ENCODE peak calls at places on chromosomes 11 and 22, in ten cellular contexts. One of them, this sample, is unnamed.

GRCh38 chr11:11036185-11037161 is 178.6 kb upstream of the ZBED5 start:
- DNase-seq in NCI-H345: peak
- DNase-seq in iris pigment epithelial cell: peak
- DNase-seq in testis: peak
- DNase-seq in stimulated activated CD4-positive, alpha-beta T cell treated with anti-CD3 and anti-CD28 coated beads, Interleukin-15, amount 100 ng/mL, for 1 hour: no peak
- DNase-seq in sigmoid colon: no peak
- DNase-seq in mesendoderm: peak
- DNase-seq in nephron progenitor cell: peak
- DNase-seq in activated T-cell treated with anti-CD3 and anti-CD28 coated beads for 1 hour: peak
- DNase-seq in mucosa of descending colon: peak
- DNase-seq in this sample: peak

GRCh38 chr11:13923716-13924650 is 38.5 kb upstream of the SPON1 start:
- DNase-seq in NCI-H345: no peak
- DNase-seq in iris pigment epithelial cell: no peak
- DNase-seq in testis: no peak
- DNase-seq in stimulated activated CD4-positive, alpha-beta T cell treated with anti-CD3 and anti-CD28 coated beads, Interleukin-15, amount 100 ng/mL, for 1 hour: no peak
- DNase-seq in sigmoid colon: no peak
- DNase-seq in mesendoderm: no peak
- DNase-seq in nephron progenitor cell: no peak
- DNase-seq in activated T-cell treated with anti-CD3 and anti-CD28 coated beads for 1 hour: no peak
- DNase-seq in mucosa of descending colon: no peak
- DNase-seq in this sample: no peak

GRCh38 chr11:122633219-122633829 is 22.2 kb upstream of the UBASH3B start:
- DNase-seq in NCI-H345: peak
- DNase-seq in iris pigment epithelial cell: peak
- DNase-seq in testis: peak
- DNase-seq in stimulated activated CD4-positive, alpha-beta T cell treated with anti-CD3 and anti-CD28 coated beads, Interleukin-15, amount 100 ng/mL, for 1 hour: no peak
- DNase-seq in sigmoid colon: peak
- DNase-seq in mesendoderm: peak
- DNase-seq in nephron progenitor cell: peak
- DNase-seq in activated T-cell treated with anti-CD3 and anti-CD28 coated beads for 1 hour: no peak
- DNase-seq in mucosa of descending colon: no peak
- DNase-seq in this sample: peak

GRCh38 chr11:77381749-77382693 is 80.5 kb upstream of the GDPD4 start:
- DNase-seq in NCI-H345: no peak
- DNase-seq in iris pigment epithelial cell: peak
- DNase-seq in testis: no peak
- DNase-seq in stimulated activated CD4-positive, alpha-beta T cell treated with anti-CD3 and anti-CD28 coated beads, Interleukin-15, amount 100 ng/mL, for 1 hour: no peak
- DNase-seq in sigmoid colon: no peak
- DNase-seq in mesendoderm: no peak
- DNase-seq in nephron progenitor cell: no peak
- DNase-seq in activated T-cell treated with anti-CD3 and anti-CD28 coated beads for 1 hour: no peak
- DNase-seq in mucosa of descending colon: no peak
- DNase-seq in this sample: no peak

GRCh38 chr11:36974771-36975170 is 376.7 kb upstream of the RAG2 start:
- DNase-seq in NCI-H345: no peak
- DNase-seq in iris pigment epithelial cell: no peak
- DNase-seq in testis: no peak
- DNase-seq in stimulated activated CD4-positive, alpha-beta T cell treated with anti-CD3 and anti-CD28 coated beads, Interleukin-15, amount 100 ng/mL, for 1 hour: no peak
- DNase-seq in sigmoid colon: no peak
- DNase-seq in mesendoderm: no peak
- DNase-seq in nephron progenitor cell: no peak
- DNase-seq in activated T-cell treated with anti-CD3 and anti-CD28 coated beads for 1 hour: no peak
- DNase-seq in mucosa of descending colon: no peak
- DNase-seq in this sample: no peak

GRCh38 chr22:21626735-21627469 is 2.9 kb downstream of the YDJC start:
- DNase-seq in NCI-H345: no peak
- DNase-seq in iris pigment epithelial cell: no peak
- DNase-seq in testis: no peak
- DNase-seq in stimulated activated CD4-positive, alpha-beta T cell treated with anti-CD3 and anti-CD28 coated beads, Interleukin-15, amount 100 ng/mL, for 1 hour: no peak
- DNase-seq in sigmoid colon: no peak
- DNase-seq in mesendoderm: no peak
- DNase-seq in nephron progenitor cell: no peak
- DNase-seq in activated T-cell treated with anti-CD3 and anti-CD28 coated beads for 1 hour: no peak
- DNase-seq in mucosa of descending colon: no peak
- DNase-seq in this sample: no peak

GRCh38 chr11:30801357-30801756 is 215.2 kb upstream of the MPPED2 start:
- DNase-seq in NCI-H345: no peak
- DNase-seq in iris pigment epithelial cell: no peak
- DNase-seq in testis: no peak
- DNase-seq in stimulated activated CD4-positive, alpha-beta T cell treated with anti-CD3 and anti-CD28 coated beads, Interleukin-15, amount 100 ng/mL, for 1 hour: no peak
- DNase-seq in sigmoid colon: no peak
- DNase-seq in mesendoderm: no peak
- DNase-seq in nephron progenitor cell: no peak
- DNase-seq in activated T-cell treated with anti-CD3 and anti-CD28 coated beads for 1 hour: no peak
- DNase-seq in mucosa of descending colon: no peak
- DNase-seq in this sample: peak

GRCh38 chr11:92675303-92675702 is 294.1 kb upstream of the MTNR1B start:
- DNase-seq in NCI-H345: no peak
- DNase-seq in iris pigment epithelial cell: no peak
- DNase-seq in testis: no peak
- DNase-seq in stimulated activated CD4-positive, alpha-beta T cell treated with anti-CD3 and anti-CD28 coated beads, Interleukin-15, amount 100 ng/mL, for 1 hour: no peak
- DNase-seq in sigmoid colon: no peak
- DNase-seq in mesendoderm: no peak
- DNase-seq in nephron progenitor cell: no peak
- DNase-seq in activated T-cell treated with anti-CD3 and anti-CD28 coated beads for 1 hour: no peak
- DNase-seq in mucosa of descending colon: no peak
- DNase-seq in this sample: peak

GRCh38 chr11:103935219-103935618 is 101.2 kb upstream of the DDI1 start:
- DNase-seq in NCI-H345: no peak
- DNase-seq in iris pigment epithelial cell: no peak
- DNase-seq in testis: no peak
- DNase-seq in stimulated activated CD4-positive, alpha-beta T cell treated with anti-CD3 and anti-CD28 coated beads, Interleukin-15, amount 100 ng/mL, for 1 hour: no peak
- DNase-seq in sigmoid colon: no peak
- DNase-seq in mesendoderm: no peak
- DNase-seq in nephron progenitor cell: no peak
- DNase-seq in activated T-cell treated with anti-CD3 and anti-CD28 coated beads for 1 hour: no peak
- DNase-seq in mucosa of descending colon: no peak
- DNase-seq in this sample: no peak

GRCh38 chr11:116052603-116053537 is 548.7 kb upstream of the CADM1 start:
- DNase-seq in NCI-H345: peak
- DNase-seq in iris pigment epithelial cell: no peak
- DNase-seq in testis: no peak
- DNase-seq in stimulated activated CD4-positive, alpha-beta T cell treated with anti-CD3 and anti-CD28 coated beads, Interleukin-15, amount 100 ng/mL, for 1 hour: no peak
- DNase-seq in sigmoid colon: no peak
- DNase-seq in mesendoderm: no peak
- DNase-seq in nephron progenitor cell: no peak
- DNase-seq in activated T-cell treated with anti-CD3 and anti-CD28 coated beads for 1 hour: no peak
- DNase-seq in mucosa of descending colon: no peak
- DNase-seq in this sample: peak

GRCh38 chr22:45268958-45269844 is 15.5 kb upstream of the UPK3A start:
- DNase-seq in NCI-H345: peak
- DNase-seq in iris pigment epithelial cell: peak
- DNase-seq in testis: peak
- DNase-seq in stimulated activated CD4-positive, alpha-beta T cell treated with anti-CD3 and anti-CD28 coated beads, Interleukin-15, amount 100 ng/mL, for 1 hour: peak
- DNase-seq in sigmoid colon: peak
- DNase-seq in mesendoderm: peak
- DNase-seq in nephron progenitor cell: peak
- DNase-seq in activated T-cell treated with anti-CD3 and anti-CD28 coated beads for 1 hour: peak
- DNase-seq in mucosa of descending colon: peak
- DNase-seq in this sample: peak

GRCh38 chr11:65791719-65792213 is 4.9 kb downstream of the OVOL1 start:
- DNase-seq in NCI-H345: no peak
- DNase-seq in iris pigment epithelial cell: no peak
- DNase-seq in testis: no peak
- DNase-seq in stimulated activated CD4-positive, alpha-beta T cell treated with anti-CD3 and anti-CD28 coated beads, Interleukin-15, amount 100 ng/mL, for 1 hour: no peak
- DNase-seq in sigmoid colon: no peak
- DNase-seq in mesendoderm: no peak
- DNase-seq in nephron progenitor cell: no peak
- DNase-seq in activated T-cell treated with anti-CD3 and anti-CD28 coated beads for 1 hour: peak
- DNase-seq in mucosa of descending colon: peak
- DNase-seq in this sample: peak

GRCh38 chr11:29685361-29685760 is 331.5 kb downstream of the KCNA4 start:
- DNase-seq in NCI-H345: no peak
- DNase-seq in iris pigment epithelial cell: no peak
- DNase-seq in testis: no peak
- DNase-seq in stimulated activated CD4-positive, alpha-beta T cell treated with anti-CD3 and anti-CD28 coated beads, Interleukin-15, amount 100 ng/mL, for 1 hour: no peak
- DNase-seq in sigmoid colon: no peak
- DNase-seq in mesendoderm: no peak
- DNase-seq in nephron progenitor cell: no peak
- DNase-seq in activated T-cell treated with anti-CD3 and anti-CD28 coated beads for 1 hour: no peak
- DNase-seq in mucosa of descending colon: no peak
- DNase-seq in this sample: no peak

GRCh38 chr11:67437082-67437821 is at the start of gene PTPRCAP:
- DNase-seq in NCI-H345: no peak
- DNase-seq in iris pigment epithelial cell: no peak
- DNase-seq in testis: no peak
- DNase-seq in stimulated activated CD4-positive, alpha-beta T cell treated with anti-CD3 and anti-CD28 coated beads, Interleukin-15, amount 100 ng/mL, for 1 hour: peak
- DNase-seq in sigmoid colon: no peak
- DNase-seq in mesendoderm: peak
- DNase-seq in nephron progenitor cell: no peak
- DNase-seq in activated T-cell treated with anti-CD3 and anti-CD28 coated beads for 1 hour: peak
- DNase-seq in mucosa of descending colon: peak
- DNase-seq in this sample: no peak

GRCh38 chr11:94731921-94732601 is 36.1 kb upstream of the AMOTL1 start:
- DNase-seq in NCI-H345: peak
- DNase-seq in iris pigment epithelial cell: peak
- DNase-seq in testis: no peak
- DNase-seq in stimulated activated CD4-positive, alpha-beta T cell treated with anti-CD3 and anti-CD28 coated beads, Interleukin-15, amount 100 ng/mL, for 1 hour: no peak
- DNase-seq in sigmoid colon: peak
- DNase-seq in mesendoderm: peak
- DNase-seq in nephron progenitor cell: no peak
- DNase-seq in activated T-cell treated with anti-CD3 and anti-CD28 coated beads for 1 hour: no peak
- DNase-seq in mucosa of descending colon: no peak
- DNase-seq in this sample: peak

GRCh38 chr11:114559425-114560310 is at the start of gene NXPE1:
- DNase-seq in NCI-H345: no peak
- DNase-seq in iris pigment epithelial cell: no peak
- DNase-seq in testis: no peak
- DNase-seq in stimulated activated CD4-positive, alpha-beta T cell treated with anti-CD3 and anti-CD28 coated beads, Interleukin-15, amount 100 ng/mL, for 1 hour: no peak
- DNase-seq in sigmoid colon: no peak
- DNase-seq in mesendoderm: peak
- DNase-seq in nephron progenitor cell: no peak
- DNase-seq in activated T-cell treated with anti-CD3 and anti-CD28 coated beads for 1 hour: no peak
- DNase-seq in mucosa of descending colon: peak
- DNase-seq in this sample: no peak

GRCh38 chr11:66344550-66345315 is at the start of gene BRMS1:
- DNase-seq in NCI-H345: peak
- DNase-seq in iris pigment epithelial cell: peak
- DNase-seq in testis: peak
- DNase-seq in stimulated activated CD4-positive, alpha-beta T cell treated with anti-CD3 and anti-CD28 coated beads, Interleukin-15, amount 100 ng/mL, for 1 hour: peak
- DNase-seq in sigmoid colon: peak
- DNase-seq in mesendoderm: peak
- DNase-seq in nephron progenitor cell: peak
- DNase-seq in activated T-cell treated with anti-CD3 and anti-CD28 coated beads for 1 hour: peak
- DNase-seq in mucosa of descending colon: peak
- DNase-seq in this sample: peak

GRCh38 chr22:32204856-32205722 is at the start of gene RFPL2:
- DNase-seq in NCI-H345: no peak
- DNase-seq in iris pigment epithelial cell: peak
- DNase-seq in testis: peak
- DNase-seq in stimulated activated CD4-positive, alpha-beta T cell treated with anti-CD3 and anti-CD28 coated beads, Interleukin-15, amount 100 ng/mL, for 1 hour: no peak
- DNase-seq in sigmoid colon: no peak
- DNase-seq in mesendoderm: peak
- DNase-seq in nephron progenitor cell: peak
- DNase-seq in activated T-cell treated with anti-CD3 and anti-CD28 coated beads for 1 hour: no peak
- DNase-seq in mucosa of descending colon: no peak
- DNase-seq in this sample: peak

This sample was measured in NCI-H69.